ENCODE peak calls at places on chromosome 19, in seven cellular contexts. One of them, this sample, is unnamed.

GRCh38 chr19:53076984-53077383 is 26.2 kb downstream of the ZNF160 start:
- DNase-seq in H1: peak; percentile 79
- DNase-seq in HepG2: peak; percentile 14
- DNase-seq in K562: no peak
- DNase-seq in GM12878: no peak
- DNase-seq in HCT116: no peak
- DNase-seq in SK-N-SH: peak; percentile 72
- DNase-seq in this sample: peak; percentile 63

GRCh38 chr19:12611361-12611699 is 610 bp downstream of the ZNF791 start:
- DNase-seq in H1: no peak
- DNase-seq in GM12878: no peak
- DNase-seq in HepG2: peak; percentile 70
- DNase-seq in HCT116: peak; percentile 45
- DNase-seq in K562: no peak
- DNase-seq in SK-N-SH: peak; percentile 81
- DNase-seq in this sample: peak; percentile 68

GRCh38 chr19:48777720-48778119 is 22.4 kb downstream of the FGF21 start:
- DNase-seq in HCT116: no peak
- DNase-seq in HepG2: no peak
- DNase-seq in H1: no peak
- DNase-seq in SK-N-SH: no peak
- DNase-seq in GM12878: no peak
- DNase-seq in K562: no peak
- DNase-seq in this sample: no peak

GRCh38 chr19:18157465-18158063 is 4.6 kb downstream of the PIK3R2 start:
- DNase-seq in H1: no peak
- DNase-seq in SK-N-SH: peak; percentile 87
- DNase-seq in HepG2: no peak
- DNase-seq in K562: no peak
- DNase-seq in GM12878: no peak
- DNase-seq in HCT116: no peak
- DNase-seq in this sample: no peak

GRCh38 chr19:10655457-10656312 is 1.5 kb downstream of the ILF3 start:
- DNase-seq in HepG2: peak; percentile 12
- DNase-seq in H1: no peak
- DNase-seq in GM12878: no peak
- DNase-seq in HCT116: no peak
- DNase-seq in K562: no peak
- DNase-seq in SK-N-SH: peak; percentile 35
- DNase-seq in this sample: no peak

GRCh38 chr19:917323-918151 is at the start of gene KISS1R:
- DNase-seq in SK-N-SH: peak; percentile 84
- DNase-seq in H1: no peak
- DNase-seq in HepG2: peak; percentile 71
- DNase-seq in GM12878: no peak
- DNase-seq in K562: peak; percentile 60
- DNase-seq in HCT116: no peak
- DNase-seq in this sample: no peak

GRCh38 chr19:38691938-38692457 is 44.5 kb downstream of the ACTN4 start:
- DNase-seq in H1: no peak
- DNase-seq in GM12878: no peak
- DNase-seq in HCT116: peak; percentile 78
- DNase-seq in K562: no peak
- DNase-seq in SK-N-SH: peak; percentile 89
- DNase-seq in HepG2: no peak
- DNase-seq in this sample: no peak

GRCh38 chr19:37484406-37485115 is 15.4 kb downstream of the ZNF570 start:
- DNase-seq in K562: no peak
- DNase-seq in HCT116: no peak
- DNase-seq in H1: no peak
- DNase-seq in HepG2: no peak
- DNase-seq in SK-N-SH: no peak
- DNase-seq in GM12878: no peak
- DNase-seq in this sample: no peak

GRCh38 chr19:39539165-39539518 is 819 bp downstream of the EID2 start:
- DNase-seq in HCT116: no peak
- DNase-seq in HepG2: peak; percentile 52
- DNase-seq in SK-N-SH: no peak
- DNase-seq in K562: peak; percentile 16
- DNase-seq in H1: no peak
- DNase-seq in GM12878: no peak
- DNase-seq in this sample: no peak

GRCh38 chr19:10223488-10224213 is 7.5 kb downstream of the S1PR2 start:
- DNase-seq in GM12878: no peak
- DNase-seq in HCT116: no peak
- DNase-seq in SK-N-SH: no peak
- DNase-seq in K562: no peak
- DNase-seq in H1: no peak
- DNase-seq in HepG2: no peak
- DNase-seq in this sample: no peak

GRCh38 chr19:58182577-58182988 is 278 bp upstream of the ZNF274 start:
- DNase-seq in H1: no peak
- DNase-seq in K562: peak; percentile 98
- DNase-seq in HepG2: no peak
- DNase-seq in SK-N-SH: peak; percentile 90
- DNase-seq in GM12878: no peak
- DNase-seq in HCT116: no peak
- DNase-seq in this sample: peak; percentile 95

GRCh38 chr19:42397315-42398166 is 7.4 kb upstream of the CNFN start:
- DNase-seq in K562: peak; percentile 24
- DNase-seq in GM12878: no peak
- DNase-seq in SK-N-SH: no peak
- DNase-seq in H1: no peak
- DNase-seq in HCT116: no peak
- DNase-seq in HepG2: no peak
- DNase-seq in this sample: no peak

GRCh38 chr19:28601723-28602440 is 611.1 kb downstream of the UQCRFS1 start:
- DNase-seq in HepG2: no peak
- DNase-seq in GM12878: no peak
- DNase-seq in H1: no peak
- DNase-seq in K562: peak; percentile 31
- DNase-seq in HCT116: no peak
- DNase-seq in SK-N-SH: no peak
- DNase-seq in this sample: no peak

GRCh38 chr19:58476498-58477015 is 405 bp downstream of the ZNF446 start:
- DNase-seq in K562: peak; percentile 58
- DNase-seq in HCT116: no peak
- DNase-seq in H1: no peak
- DNase-seq in SK-N-SH: peak; percentile 73
- DNase-seq in HepG2: peak; percentile 25
- DNase-seq in GM12878: no peak
- DNase-seq in this sample: no peak

GRCh38 chr19:34350161-34350561 is 14.8 kb upstream of the GPI start:
- DNase-seq in K562: no peak
- DNase-seq in GM12878: no peak
- DNase-seq in H1: no peak
- DNase-seq in HCT116: no peak
- DNase-seq in SK-N-SH: no peak
- DNase-seq in HepG2: no peak
- DNase-seq in this sample: no peak

GRCh38 chr19:36797786-36798108 is 25.1 kb upstream of the ZNF850 start:
- DNase-seq in SK-N-SH: no peak
- DNase-seq in H1: no peak
- DNase-seq in HepG2: no peak
- DNase-seq in GM12878: no peak
- DNase-seq in K562: no peak
- DNase-seq in HCT116: no peak
- DNase-seq in this sample: no peak

GRCh38 chr19:7262470-7262869 is 31.7 kb downstream of the INSR start:
- DNase-seq in K562: no peak
- DNase-seq in HepG2: no peak
- DNase-seq in H1: no peak
- DNase-seq in HCT116: no peak
- DNase-seq in SK-N-SH: no peak
- DNase-seq in GM12878: no peak
- DNase-seq in this sample: no peak

GRCh38 chr19:29561601-29562000 is 35.8 kb downstream of the VSTM2B start:
- DNase-seq in H1: no peak
- DNase-seq in HCT116: no peak
- DNase-seq in GM12878: no peak
- DNase-seq in SK-N-SH: no peak
- DNase-seq in K562: no peak
- DNase-seq in HepG2: no peak
- DNase-seq in this sample: no peak

GRCh38 chr19:3477506-3477905 is 2.8 kb downstream of the SMIM24 start:
- DNase-seq in HepG2: no peak
- DNase-seq in HCT116: no peak
- DNase-seq in H1: no peak
- DNase-seq in SK-N-SH: no peak
- DNase-seq in K562: no peak
- DNase-seq in GM12878: no peak
- DNase-seq in this sample: no peak

GRCh38 chr19:46745521-46746280 is at the start of gene FKRP:
- DNase-seq in H1: no peak
- DNase-seq in SK-N-SH: peak; percentile 86
- DNase-seq in HCT116: no peak
- DNase-seq in K562: peak; percentile 86
- DNase-seq in HepG2: no peak
- DNase-seq in GM12878: no peak
- DNase-seq in this sample: no peak

GRCh38 chr19:6914321-6914720 is 26.9 kb downstream of the ADGRE1 start:
- DNase-seq in SK-N-SH: no peak
- DNase-seq in GM12878: no peak
- DNase-seq in HepG2: no peak
- DNase-seq in HCT116: no peak
- DNase-seq in H1: no peak
- DNase-seq in K562: no peak
- DNase-seq in this sample: no peak

GRCh38 chr19:34661357-34661756 is 15.6 kb downstream of the SCGB2B2 start:
- DNase-seq in K562: no peak
- DNase-seq in HCT116: no peak
- DNase-seq in SK-N-SH: no peak
- DNase-seq in HepG2: no peak
- DNase-seq in GM12878: no peak
- DNase-seq in H1: no peak
- DNase-seq in this sample: no peak

GRCh38 chr19:18174983-18175382 is 1.4 kb downstream of the IFI30 start:
- DNase-seq in H1: no peak
- DNase-seq in GM12878: no peak
- DNase-seq in K562: peak; percentile 25
- DNase-seq in SK-N-SH: no peak
- DNase-seq in HCT116: no peak
- DNase-seq in HepG2: no peak
- DNase-seq in this sample: no peak

GRCh38 chr19:49502866-49503581 is 6.8 kb downstream of the RPS11 start:
- DNase-seq in H1: no peak
- DNase-seq in HCT116: peak; percentile 54
- DNase-seq in SK-N-SH: peak; percentile 64
- DNase-seq in HepG2: peak; percentile 74
- DNase-seq in GM12878: no peak
- DNase-seq in K562: peak; percentile 24
- DNase-seq in this sample: peak; percentile 30

GRCh38 chr19:55352040-55352439 is 2.5 kb downstream of the COX6B2 start:
- DNase-seq in GM12878: no peak
- DNase-seq in HCT116: peak; percentile 19
- DNase-seq in SK-N-SH: no peak
- DNase-seq in HepG2: no peak
- DNase-seq in K562: no peak
- DNase-seq in H1: no peak
- DNase-seq in this sample: no peak
- TF ChIP-seq JUND in GM12878: no peak
- TF ChIP-seq JUND in HCT116: no peak
- TF ChIP-seq JUND in SK-N-SH: no peak
- TF ChIP-seq JUND in HepG2: no peak
- TF ChIP-seq JUND in K562: no peak
- TF ChIP-seq JUND in H1: no peak
- TF ChIP-seq JUND in this sample: no peak

DNA sequence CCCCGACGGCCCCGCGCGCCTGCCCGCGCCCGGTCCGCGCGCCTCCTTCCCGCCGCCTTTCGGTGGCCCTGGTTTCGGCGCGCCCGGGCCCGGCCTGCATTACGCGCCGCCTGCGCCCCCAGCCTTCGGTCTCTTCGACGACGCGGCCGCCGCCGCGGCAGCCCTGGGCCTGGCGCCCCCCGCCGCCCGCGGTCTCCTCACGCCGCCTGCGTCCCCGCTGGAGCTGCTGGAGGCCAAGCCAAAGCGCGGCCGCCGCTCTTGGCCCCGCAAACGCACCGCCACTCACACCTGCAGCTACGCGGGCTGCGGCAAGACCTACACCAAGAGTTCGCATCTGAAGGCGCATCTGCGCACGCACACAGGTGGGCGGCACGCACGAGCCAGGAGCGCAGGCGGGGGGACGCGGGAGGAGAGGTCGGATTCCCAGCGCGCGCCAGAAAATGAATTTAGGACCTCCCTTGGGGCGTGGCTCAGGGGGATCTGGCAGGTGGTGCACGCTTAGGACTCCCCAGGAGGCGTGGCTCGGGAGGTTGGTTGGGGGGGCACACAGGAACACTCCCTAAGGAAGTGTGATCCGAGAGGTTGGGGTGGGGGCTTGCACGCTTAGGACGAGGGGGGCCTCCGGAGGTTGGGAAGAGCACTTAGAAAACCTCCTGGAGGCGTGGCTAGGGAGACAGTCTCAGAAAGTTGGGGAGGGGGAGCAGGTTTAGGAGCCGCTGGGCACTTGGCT is 1.2 kb downstream of the KLF2 start:
- DNase-seq in GM12878: no peak
- DNase-seq in HepG2: no peak
- DNase-seq in SK-N-SH: peak; percentile 52
- DNase-seq in HCT116: no peak
- DNase-seq in K562: no peak
- DNase-seq in H1: no peak
- DNase-seq in this sample: no peak
- TF ChIP-seq JUND in GM12878: no peak
- TF ChIP-seq JUND in HepG2: no peak
- TF ChIP-seq JUND in SK-N-SH: no peak
- TF ChIP-seq JUND in HCT116: no peak
- TF ChIP-seq JUND in K562: no peak
- TF ChIP-seq JUND in H1: no peak
- TF ChIP-seq JUND in this sample: no peak

DNA sequence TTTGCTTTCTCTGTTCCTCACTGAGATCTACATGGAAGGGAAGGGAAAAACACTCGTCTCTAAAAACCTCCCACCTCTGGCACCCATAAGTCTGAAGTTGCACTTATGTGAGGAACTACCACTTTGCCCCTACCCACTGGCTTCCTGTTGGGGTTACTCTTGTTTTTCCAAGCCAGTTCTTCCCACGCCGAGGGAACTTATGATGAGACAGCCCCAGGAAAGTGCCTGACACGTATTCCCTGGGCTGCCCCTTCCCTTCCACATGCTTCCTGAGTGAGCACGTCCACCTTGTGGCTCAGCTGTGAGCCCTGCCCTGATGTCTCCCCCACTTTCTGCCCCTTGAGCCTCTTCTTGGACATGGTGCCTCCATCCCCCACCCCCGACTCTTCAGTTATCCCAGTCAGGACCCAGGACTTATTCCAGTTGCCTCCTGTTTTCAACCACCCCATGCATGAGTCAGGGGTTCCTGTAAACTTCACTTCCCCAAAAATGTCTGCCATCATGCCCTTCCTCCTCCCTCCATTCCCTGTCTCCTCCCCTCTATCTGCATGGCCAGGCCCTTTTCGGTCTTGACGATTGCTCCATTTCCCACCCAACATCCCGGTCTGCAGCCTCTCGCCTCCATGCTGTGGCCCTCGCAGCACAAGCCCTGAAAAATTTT is 5.1 kb upstream of the SIGLEC7 start:
- DNase-seq in GM12878: no peak
- DNase-seq in HepG2: no peak
- DNase-seq in K562: no peak
- DNase-seq in HCT116: no peak
- DNase-seq in SK-N-SH: no peak
- DNase-seq in H1: no peak
- DNase-seq in this sample: no peak
- TF ChIP-seq JUND in GM12878: no peak
- TF ChIP-seq JUND in HepG2: no peak
- TF ChIP-seq JUND in K562: no peak
- TF ChIP-seq JUND in HCT116: no peak
- TF ChIP-seq JUND in SK-N-SH: no peak
- TF ChIP-seq JUND in H1: no peak
- TF ChIP-seq JUND in this sample: no peak

GRCh38 chr19:45293682-45294081 is 29.0 kb downstream of the CKM start:
- DNase-seq in H1: no peak
- DNase-seq in K562: no peak
- DNase-seq in SK-N-SH: no peak
- DNase-seq in HCT116: no peak
- DNase-seq in GM12878: no peak
- DNase-seq in HepG2: no peak
- DNase-seq in this sample: no peak
- TF ChIP-seq JUND in H1: no peak
- TF ChIP-seq JUND in K562: no peak
- TF ChIP-seq JUND in SK-N-SH: no peak
- TF ChIP-seq JUND in HCT116: no peak
- TF ChIP-seq JUND in GM12878: no peak
- TF ChIP-seq JUND in HepG2: no peak
- TF ChIP-seq JUND in this sample: no peak

This sample was measured in T47D.